ENCODE peak calls at places on chromosomes 3 and 15, in nine cellular contexts. One of them, this sample, is unnamed.

GRCh38 chr3:151795276-151795675 is 18.6 kb upstream of the AADAC start:
- DNase-seq in left ventricle myocardium inferior: no peak
- DNase-seq in HepG2: no peak
- DNase-seq in ascending aorta: no peak
- DNase-seq in sigmoid colon: no peak
- DNase-seq in body of pancreas: no peak
- DNase-seq in DND-41: no peak
- DNase-seq in thoracic aorta: no peak
- DNase-seq in cardiac muscle cell: peak
- DNase-seq in this sample: no peak

GRCh38 chr3:117526485-117527079 is 817.0 kb downstream of the TUSC7 start:
- DNase-seq in cardiac muscle cell: peak
- DNase-seq in ascending aorta: no peak
- DNase-seq in left ventricle myocardium inferior: no peak
- DNase-seq in sigmoid colon: no peak
- DNase-seq in thoracic aorta: no peak
- DNase-seq in DND-41: peak
- DNase-seq in HepG2: peak
- DNase-seq in body of pancreas: peak
- DNase-seq in this sample: peak

GRCh38 chr3:10697918-10698317 is 118.1 kb upstream of the SLC6A11 start:
- DNase-seq in cardiac muscle cell: peak
- DNase-seq in sigmoid colon: peak
- DNase-seq in left ventricle myocardium inferior: no peak
- DNase-seq in DND-41: no peak
- DNase-seq in body of pancreas: no peak
- DNase-seq in thoracic aorta: no peak
- DNase-seq in HepG2: no peak
- DNase-seq in ascending aorta: no peak
- DNase-seq in this sample: no peak

GRCh38 chr15:64152507-64153387 is 1.2 kb downstream of the SNX22 start:
- DNase-seq in thoracic aorta: no peak
- DNase-seq in left ventricle myocardium inferior: no peak
- DNase-seq in ascending aorta: no peak
- DNase-seq in sigmoid colon: no peak
- DNase-seq in body of pancreas: peak
- DNase-seq in HepG2: no peak
- DNase-seq in DND-41: no peak
- DNase-seq in cardiac muscle cell: no peak
- DNase-seq in this sample: peak

GRCh38 chr15:96053039-96054021 is 277.2 kb upstream of the NR2F2 start:
- DNase-seq in left ventricle myocardium inferior: peak
- DNase-seq in HepG2: peak
- DNase-seq in sigmoid colon: peak
- DNase-seq in DND-41: no peak
- DNase-seq in thoracic aorta: no peak
- DNase-seq in cardiac muscle cell: peak
- DNase-seq in body of pancreas: peak
- DNase-seq in ascending aorta: no peak
- DNase-seq in this sample: peak

GRCh38 chr15:75043509-75044257 is 20.3 kb downstream of the PPCDC start:
- DNase-seq in sigmoid colon: peak
- DNase-seq in left ventricle myocardium inferior: peak
- DNase-seq in cardiac muscle cell: peak
- DNase-seq in thoracic aorta: peak
- DNase-seq in HepG2: peak
- DNase-seq in DND-41: no peak
- DNase-seq in ascending aorta: peak
- DNase-seq in body of pancreas: peak
- DNase-seq in this sample: peak

GRCh38 chr3:194206375-194206774 is 70.4 kb downstream of the HES1 start:
- DNase-seq in thoracic aorta: no peak
- DNase-seq in body of pancreas: peak
- DNase-seq in sigmoid colon: peak
- DNase-seq in left ventricle myocardium inferior: peak
- DNase-seq in cardiac muscle cell: peak
- DNase-seq in HepG2: no peak
- DNase-seq in DND-41: no peak
- DNase-seq in ascending aorta: no peak
- DNase-seq in this sample: peak

GRCh38 chr3:112167758-112168157 is 34.7 kb upstream of the GCSAM start:
- DNase-seq in thoracic aorta: no peak
- DNase-seq in left ventricle myocardium inferior: no peak
- DNase-seq in cardiac muscle cell: no peak
- DNase-seq in body of pancreas: no peak
- DNase-seq in HepG2: no peak
- DNase-seq in DND-41: no peak
- DNase-seq in ascending aorta: no peak
- DNase-seq in sigmoid colon: no peak
- DNase-seq in this sample: no peak

GRCh38 chr15:75646944-75647364 is 758 bp upstream of the SNX33 start:
- DNase-seq in left ventricle myocardium inferior: no peak
- DNase-seq in sigmoid colon: peak
- DNase-seq in cardiac muscle cell: no peak
- DNase-seq in body of pancreas: peak
- DNase-seq in thoracic aorta: no peak
- DNase-seq in DND-41: peak
- DNase-seq in HepG2: no peak
- DNase-seq in ascending aorta: no peak
- DNase-seq in this sample: peak

GRCh38 chr15:33215941-33216872 is 21.7 kb upstream of the FMN1 start:
- DNase-seq in DND-41: no peak
- DNase-seq in ascending aorta: no peak
- DNase-seq in cardiac muscle cell: peak
- DNase-seq in thoracic aorta: no peak
- DNase-seq in left ventricle myocardium inferior: no peak
- DNase-seq in HepG2: no peak
- DNase-seq in body of pancreas: no peak
- DNase-seq in sigmoid colon: no peak
- DNase-seq in this sample: no peak

GRCh38 chr3:11690863-11691833 is 47.4 kb upstream of the VGLL4 start:
- DNase-seq in body of pancreas: no peak
- DNase-seq in cardiac muscle cell: peak
- DNase-seq in HepG2: peak
- DNase-seq in left ventricle myocardium inferior: no peak
- DNase-seq in ascending aorta: no peak
- DNase-seq in thoracic aorta: no peak
- DNase-seq in DND-41: no peak
- DNase-seq in sigmoid colon: no peak
- DNase-seq in this sample: no peak

GRCh38 chr3:146124141-146124801 is 36.7 kb downstream of the PLOD2 start:
- DNase-seq in cardiac muscle cell: peak
- DNase-seq in HepG2: no peak
- DNase-seq in left ventricle myocardium inferior: no peak
- DNase-seq in body of pancreas: no peak
- DNase-seq in thoracic aorta: no peak
- DNase-seq in ascending aorta: no peak
- DNase-seq in DND-41: no peak
- DNase-seq in sigmoid colon: no peak
- DNase-seq in this sample: no peak

GRCh38 chr15:87743557-87743956 is 513.0 kb downstream of the NTRK3 start:
- DNase-seq in ascending aorta: no peak
- DNase-seq in sigmoid colon: no peak
- DNase-seq in left ventricle myocardium inferior: no peak
- DNase-seq in thoracic aorta: no peak
- DNase-seq in HepG2: no peak
- DNase-seq in body of pancreas: no peak
- DNase-seq in DND-41: no peak
- DNase-seq in cardiac muscle cell: peak
- DNase-seq in this sample: no peak
- H3K27ac ChIP-seq in ascending aorta: no peak
- H3K27ac ChIP-seq in sigmoid colon: no peak
- H3K27ac ChIP-seq in left ventricle myocardium inferior: no peak
- H3K27ac ChIP-seq in thoracic aorta: no peak
- H3K27ac ChIP-seq in HepG2: no peak
- H3K27ac ChIP-seq in body of pancreas: no peak
- H3K27ac ChIP-seq in DND-41: no peak
- H3K27ac ChIP-seq in cardiac muscle cell: no peak
- H3K27ac ChIP-seq in this sample: no peak

GRCh38 chr3:161366067-161366466 is 5.2 kb downstream of the SPTSSB start:
- DNase-seq in body of pancreas: no peak
- DNase-seq in left ventricle myocardium inferior: no peak
- DNase-seq in HepG2: no peak
- DNase-seq in thoracic aorta: no peak
- DNase-seq in ascending aorta: no peak
- DNase-seq in sigmoid colon: no peak
- DNase-seq in DND-41: no peak
- DNase-seq in cardiac muscle cell: no peak
- DNase-seq in this sample: no peak

GRCh38 chr3:161369531-161369930 is 1.8 kb downstream of the SPTSSB start:
- DNase-seq in ascending aorta: no peak
- DNase-seq in cardiac muscle cell: no peak
- DNase-seq in HepG2: no peak
- DNase-seq in thoracic aorta: no peak
- DNase-seq in body of pancreas: no peak
- DNase-seq in DND-41: no peak
- DNase-seq in sigmoid colon: no peak
- DNase-seq in left ventricle myocardium inferior: no peak
- DNase-seq in this sample: no peak

GRCh38 chr3:161372321-161373260 is 1.3 kb upstream of the SPTSSB start:
- DNase-seq in ascending aorta: no peak
- DNase-seq in sigmoid colon: peak
- DNase-seq in thoracic aorta: no peak
- DNase-seq in body of pancreas: peak
- DNase-seq in DND-41: no peak
- DNase-seq in cardiac muscle cell: peak
- DNase-seq in HepG2: no peak
- DNase-seq in left ventricle myocardium inferior: no peak
- DNase-seq in this sample: peak

DNA sequence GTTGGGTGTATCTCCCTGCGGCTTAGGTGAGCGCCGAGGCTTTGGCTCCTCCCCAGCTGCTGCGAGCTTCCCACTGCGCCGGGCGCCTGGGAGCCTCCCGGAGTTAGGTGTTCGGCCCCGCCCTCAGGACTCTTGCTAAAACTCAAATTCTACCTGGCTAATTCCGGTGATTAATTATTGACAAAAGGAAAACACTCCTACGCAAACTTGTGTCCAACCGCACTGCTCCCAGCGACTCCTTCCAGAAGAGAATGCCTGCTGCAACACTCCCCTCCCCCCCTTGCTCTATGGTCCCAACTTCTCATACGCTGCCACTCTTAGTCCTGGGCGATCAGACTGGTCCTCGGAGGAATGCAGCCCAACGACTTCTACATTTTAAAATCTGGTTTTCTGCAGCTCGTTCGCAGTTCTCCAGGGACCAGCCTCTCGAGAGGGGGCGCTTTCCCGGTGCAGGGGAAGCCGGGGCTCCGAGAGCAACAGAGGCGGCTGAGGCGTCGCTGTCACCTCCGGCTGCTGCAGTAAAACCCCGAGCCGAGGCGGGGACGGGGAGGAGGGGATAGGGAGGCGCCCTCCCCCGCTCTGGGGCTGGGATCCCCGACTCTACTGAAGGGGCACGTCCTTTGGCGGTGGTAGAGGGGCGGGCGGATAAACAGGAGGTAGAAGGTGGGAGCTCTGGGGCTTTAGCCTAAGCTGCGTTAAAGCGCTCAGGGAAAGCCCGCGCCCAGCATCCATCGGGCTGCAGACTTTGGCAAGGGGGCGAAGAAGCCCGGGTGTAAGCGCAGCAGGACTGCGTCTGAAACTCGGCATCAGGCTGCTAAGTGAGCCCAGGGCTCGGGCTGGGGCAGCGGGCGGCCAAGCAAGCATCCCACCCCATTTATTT is at the start of gene SPTSSB:
- DNase-seq in ascending aorta: no peak
- DNase-seq in thoracic aorta: no peak
- DNase-seq in body of pancreas: peak
- DNase-seq in cardiac muscle cell: peak
- DNase-seq in left ventricle myocardium inferior: peak
- DNase-seq in DND-41: no peak
- DNase-seq in HepG2: peak
- DNase-seq in sigmoid colon: peak
- DNase-seq in this sample: peak
- TF ChIP-seq CTCF in ascending aorta: no peak
- TF ChIP-seq CTCF in thoracic aorta: no peak
- TF ChIP-seq CTCF in body of pancreas: no peak
- TF ChIP-seq CTCF in cardiac muscle cell: no peak
- TF ChIP-seq CTCF in left ventricle myocardium inferior: no peak
- TF ChIP-seq CTCF in DND-41: no peak
- TF ChIP-seq CTCF in HepG2: peak
- TF ChIP-seq CTCF in sigmoid colon: no peak
- TF ChIP-seq CTCF in this sample: no peak

GRCh38 chr15:73600413-73601050 is 32.7 kb downstream of the NPTN start:
- DNase-seq in HepG2: no peak
- DNase-seq in ascending aorta: no peak
- DNase-seq in left ventricle myocardium inferior: no peak
- DNase-seq in thoracic aorta: no peak
- DNase-seq in sigmoid colon: no peak
- DNase-seq in DND-41: no peak
- DNase-seq in body of pancreas: no peak
- DNase-seq in cardiac muscle cell: peak
- DNase-seq in this sample: no peak
- H3K27ac ChIP-seq in HepG2: no peak
- H3K27ac ChIP-seq in ascending aorta: peak
- H3K27ac ChIP-seq in left ventricle myocardium inferior: peak
- H3K27ac ChIP-seq in thoracic aorta: peak
- H3K27ac ChIP-seq in sigmoid colon: peak
- H3K27ac ChIP-seq in DND-41: no peak
- H3K27ac ChIP-seq in body of pancreas: no peak
- H3K27ac ChIP-seq in cardiac muscle cell: peak
- H3K27ac ChIP-seq in this sample: no peak

DNA sequence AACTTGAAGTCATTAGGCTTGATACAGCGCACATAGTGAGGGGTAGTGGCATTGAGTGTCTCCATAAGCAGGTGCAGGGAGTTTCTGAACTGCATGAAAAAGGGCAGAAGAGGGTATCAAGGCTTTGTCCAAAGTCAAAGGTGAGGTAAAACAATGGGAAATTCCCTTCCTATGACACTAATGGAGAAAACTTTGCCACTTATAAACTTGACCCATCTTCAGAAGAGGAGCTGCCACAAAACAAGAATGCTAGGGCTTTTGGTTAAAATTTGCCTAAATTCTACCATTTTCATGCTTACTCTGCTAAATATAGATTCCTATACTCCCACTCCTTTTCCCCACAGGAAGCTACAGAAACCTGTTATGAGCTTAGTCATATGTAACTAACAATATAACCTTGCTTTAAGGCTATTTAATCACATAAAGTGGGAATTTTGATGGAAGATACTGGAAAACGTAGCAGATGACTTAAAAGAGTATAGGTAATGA is 87.5 kb upstream of the MYO5C start:
- DNase-seq in sigmoid colon: no peak
- DNase-seq in left ventricle myocardium inferior: no peak
- DNase-seq in DND-41: no peak
- DNase-seq in HepG2: no peak
- DNase-seq in ascending aorta: no peak
- DNase-seq in body of pancreas: no peak
- DNase-seq in cardiac muscle cell: peak
- DNase-seq in thoracic aorta: no peak
- DNase-seq in this sample: no peak
- TF ChIP-seq CTCF in sigmoid colon: no peak
- TF ChIP-seq CTCF in left ventricle myocardium inferior: no peak
- TF ChIP-seq CTCF in DND-41: no peak
- TF ChIP-seq CTCF in HepG2: no peak
- TF ChIP-seq CTCF in ascending aorta: no peak
- TF ChIP-seq CTCF in body of pancreas: no peak
- TF ChIP-seq CTCF in cardiac muscle cell: no peak
- TF ChIP-seq CTCF in thoracic aorta: no peak
- TF ChIP-seq CTCF in this sample: no peak